ENCODE peak calls at places on chromosomes 1 and 21, in six cellular contexts. One of them, this sample, is unnamed.

GRCh38 chr21:15272591-15272990 is 207.8 kb upstream of the NRIP1 start:
- DNase-seq in K562: no peak
- DNase-seq in sigmoid colon: no peak
- DNase-seq in IMR-90: no peak
- DNase-seq in gastrocnemius medialis: no peak
- DNase-seq in heart left ventricle: no peak
- DNase-seq in this sample: no peak

GRCh38 chr1:72439036-72439435 is 156.7 kb upstream of the NEGR1 start:
- DNase-seq in K562: no peak
- DNase-seq in sigmoid colon: no peak
- DNase-seq in IMR-90: peak
- DNase-seq in gastrocnemius medialis: no peak
- DNase-seq in heart left ventricle: no peak
- DNase-seq in this sample: no peak

GRCh38 chr1:20476260-20477038 is 9.6 kb downstream of the CAMK2N1 start:
- DNase-seq in K562: peak
- DNase-seq in sigmoid colon: no peak
- DNase-seq in IMR-90: no peak
- DNase-seq in gastrocnemius medialis: no peak
- DNase-seq in heart left ventricle: peak
- DNase-seq in this sample: peak

GRCh38 chr1:172654535-172654934 is 4.4 kb upstream of the FASLG start:
- DNase-seq in K562: no peak
- DNase-seq in sigmoid colon: no peak
- DNase-seq in IMR-90: peak
- DNase-seq in gastrocnemius medialis: no peak
- DNase-seq in heart left ventricle: no peak
- DNase-seq in this sample: no peak

GRCh38 chr1:160307455-160307854 is 22.5 kb upstream of the PEX19 start:
- DNase-seq in K562: no peak
- DNase-seq in sigmoid colon: no peak
- DNase-seq in IMR-90: no peak
- DNase-seq in gastrocnemius medialis: no peak
- DNase-seq in heart left ventricle: no peak
- DNase-seq in this sample: no peak

GRCh38 chr1:25022361-25023189 is 92.5 kb upstream of the RUNX3 start:
- DNase-seq in K562: no peak
- DNase-seq in sigmoid colon: peak
- DNase-seq in IMR-90: peak
- DNase-seq in gastrocnemius medialis: peak
- DNase-seq in heart left ventricle: peak
- DNase-seq in this sample: peak

GRCh38 chr1:162541619-162542141 is 19.8 kb upstream of the UAP1 start:
- DNase-seq in K562: no peak
- DNase-seq in sigmoid colon: peak
- DNase-seq in IMR-90: peak
- DNase-seq in gastrocnemius medialis: no peak
- DNase-seq in heart left ventricle: peak
- DNase-seq in this sample: peak

GRCh38 chr1:156754219-156754618 is 2.7 kb upstream of the HDGF start:
- DNase-seq in K562: no peak
- DNase-seq in sigmoid colon: no peak
- DNase-seq in IMR-90: no peak
- DNase-seq in gastrocnemius medialis: no peak
- DNase-seq in heart left ventricle: no peak
- DNase-seq in this sample: no peak

GRCh38 chr1:51840182-51840581 is 38.3 kb downstream of the NRDC start:
- DNase-seq in K562: no peak
- DNase-seq in sigmoid colon: no peak
- DNase-seq in IMR-90: no peak
- DNase-seq in gastrocnemius medialis: no peak
- DNase-seq in heart left ventricle: no peak
- DNase-seq in this sample: no peak

GRCh38 chr1:165259236-165259635 is 97.3 kb downstream of the LMX1A start:
- DNase-seq in K562: no peak
- DNase-seq in sigmoid colon: no peak
- DNase-seq in IMR-90: no peak
- DNase-seq in gastrocnemius medialis: no peak
- DNase-seq in heart left ventricle: no peak
- DNase-seq in this sample: no peak

GRCh38 chr1:24725209-24725651 is 20.0 kb upstream of the CLIC4 start:
- DNase-seq in K562: no peak
- DNase-seq in sigmoid colon: no peak
- DNase-seq in IMR-90: peak
- DNase-seq in gastrocnemius medialis: no peak
- DNase-seq in heart left ventricle: no peak
- DNase-seq in this sample: no peak

GRCh38 chr1:18120638-18121037 is 13.0 kb downstream of the IGSF21 start:
- DNase-seq in K562: no peak
- DNase-seq in sigmoid colon: no peak
- DNase-seq in IMR-90: no peak
- DNase-seq in gastrocnemius medialis: no peak
- DNase-seq in heart left ventricle: no peak
- DNase-seq in this sample: no peak

GRCh38 chr1:113593550-113594288 is 165.6 kb downstream of the PHTF1 start:
- DNase-seq in K562: no peak
- DNase-seq in sigmoid colon: no peak
- DNase-seq in IMR-90: peak
- DNase-seq in gastrocnemius medialis: no peak
- DNase-seq in heart left ventricle: no peak
- DNase-seq in this sample: no peak

GRCh38 chr1:232426801-232427200 is 203.1 kb downstream of the SIPA1L2 start:
- DNase-seq in K562: no peak
- DNase-seq in sigmoid colon: no peak
- DNase-seq in IMR-90: peak
- DNase-seq in gastrocnemius medialis: no peak
- DNase-seq in heart left ventricle: no peak
- DNase-seq in this sample: no peak

GRCh38 chr1:64117492-64117891 is 85.9 kb upstream of the UBE2U start:
- DNase-seq in K562: no peak
- DNase-seq in sigmoid colon: no peak
- DNase-seq in IMR-90: no peak
- DNase-seq in gastrocnemius medialis: no peak
- DNase-seq in heart left ventricle: no peak
- DNase-seq in this sample: no peak

GRCh38 chr1:94118471-94118870 is 2.5 kb downstream of the ABCA4 start:
- DNase-seq in K562: no peak
- DNase-seq in sigmoid colon: no peak
- DNase-seq in IMR-90: no peak
- DNase-seq in gastrocnemius medialis: no peak
- DNase-seq in heart left ventricle: no peak
- DNase-seq in this sample: no peak

GRCh38 chr1:94927405-94928175 is 680 bp upstream of the CNN3 start:
- DNase-seq in K562: no peak
- DNase-seq in sigmoid colon: no peak
- DNase-seq in IMR-90: peak
- DNase-seq in gastrocnemius medialis: no peak
- DNase-seq in heart left ventricle: no peak
- DNase-seq in this sample: peak

GRCh38 chr1:213905315-213905714 is 82.5 kb upstream of the PROX1 start:
- DNase-seq in K562: no peak
- DNase-seq in sigmoid colon: no peak
- DNase-seq in IMR-90: no peak
- DNase-seq in gastrocnemius medialis: no peak
- DNase-seq in heart left ventricle: peak
- DNase-seq in this sample: no peak

GRCh38 chr1:32249831-32250525 is 1.1 kb upstream of the LCK start:
- DNase-seq in K562: peak
- DNase-seq in sigmoid colon: peak
- DNase-seq in IMR-90: peak
- DNase-seq in gastrocnemius medialis: no peak
- DNase-seq in heart left ventricle: peak
- DNase-seq in this sample: no peak
- TF ChIP-seq POLR2A in K562: no peak
- TF ChIP-seq POLR2A in sigmoid colon: no peak
- TF ChIP-seq POLR2A in IMR-90: no peak
- TF ChIP-seq POLR2A in gastrocnemius medialis: no peak
- TF ChIP-seq POLR2A in heart left ventricle: no peak
- TF ChIP-seq POLR2A in this sample: no peak

GRCh38 chr21:44801468-44802395 is at the start of gene UBE2G2:
- DNase-seq in K562: peak
- DNase-seq in sigmoid colon: peak
- DNase-seq in IMR-90: peak
- DNase-seq in gastrocnemius medialis: peak
- DNase-seq in heart left ventricle: peak
- DNase-seq in this sample: peak
- TF ChIP-seq CTCF in K562: no peak
- TF ChIP-seq CTCF in sigmoid colon: no peak
- TF ChIP-seq CTCF in IMR-90: no peak
- TF ChIP-seq CTCF in gastrocnemius medialis: no peak
- TF ChIP-seq CTCF in heart left ventricle: peak
- TF ChIP-seq CTCF in this sample: no peak

GRCh38 chr1:4796999-4797375 is 142.6 kb downstream of the AJAP1 start:
- DNase-seq in K562: no peak
- DNase-seq in sigmoid colon: no peak
- DNase-seq in IMR-90: no peak
- DNase-seq in gastrocnemius medialis: no peak
- DNase-seq in heart left ventricle: no peak
- DNase-seq in this sample: no peak

GRCh38 chr1:4803335-4803734 is 148.9 kb downstream of the AJAP1 start:
- DNase-seq in K562: no peak
- DNase-seq in sigmoid colon: no peak
- DNase-seq in IMR-90: no peak
- DNase-seq in gastrocnemius medialis: no peak
- DNase-seq in heart left ventricle: no peak
- DNase-seq in this sample: no peak

GRCh38 chr1:4797429-4797828 is 143.0 kb downstream of the AJAP1 start:
- DNase-seq in K562: no peak
- DNase-seq in sigmoid colon: no peak
- DNase-seq in IMR-90: no peak
- DNase-seq in gastrocnemius medialis: no peak
- DNase-seq in heart left ventricle: no peak
- DNase-seq in this sample: no peak

GRCh38 chr1:4802024-4802423 is 147.6 kb downstream of the AJAP1 start:
- DNase-seq in K562: no peak
- DNase-seq in sigmoid colon: no peak
- DNase-seq in IMR-90: no peak
- DNase-seq in gastrocnemius medialis: no peak
- DNase-seq in heart left ventricle: no peak
- DNase-seq in this sample: no peak

GRCh38 chr1:4801192-4801924 is 146.9 kb downstream of the AJAP1 start:
- DNase-seq in K562: no peak
- DNase-seq in sigmoid colon: peak
- DNase-seq in IMR-90: no peak
- DNase-seq in gastrocnemius medialis: peak
- DNase-seq in heart left ventricle: peak
- DNase-seq in this sample: peak
- TF ChIP-seq POLR2A in K562: no peak
- TF ChIP-seq POLR2A in sigmoid colon: no peak
- TF ChIP-seq POLR2A in IMR-90: no peak
- TF ChIP-seq POLR2A in gastrocnemius medialis: no peak
- TF ChIP-seq POLR2A in heart left ventricle: no peak
- TF ChIP-seq POLR2A in this sample: no peak

DNA sequence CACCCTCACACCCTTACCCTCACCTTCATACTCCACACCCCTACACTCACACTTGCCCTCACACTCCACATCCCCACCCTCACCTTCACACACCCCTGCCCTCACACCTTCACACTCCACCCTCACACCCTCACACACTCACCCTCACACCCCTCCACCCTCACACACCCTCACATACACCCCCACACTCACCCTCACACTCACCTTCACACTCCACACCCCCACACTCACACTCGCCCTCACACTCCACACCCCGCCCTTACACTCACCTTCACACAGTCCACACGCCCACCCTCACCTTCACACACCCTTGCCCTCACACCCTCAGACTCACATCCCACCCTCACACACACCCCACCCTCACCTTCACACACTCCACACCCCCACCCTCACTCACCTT is 43.6 kb upstream of the EDN2 start:
- DNase-seq in K562: no peak
- DNase-seq in sigmoid colon: peak
- DNase-seq in IMR-90: no peak
- DNase-seq in gastrocnemius medialis: no peak
- DNase-seq in heart left ventricle: no peak
- DNase-seq in this sample: no peak
- TF ChIP-seq CTCF in K562: no peak
- TF ChIP-seq CTCF in sigmoid colon: no peak
- TF ChIP-seq CTCF in IMR-90: no peak
- TF ChIP-seq CTCF in gastrocnemius medialis: no peak
- TF ChIP-seq CTCF in heart left ventricle: no peak
- TF ChIP-seq CTCF in this sample: no peak

GRCh38 chr1:167738158-167738557 is 16.4 kb downstream of the MPZL1 start:
- DNase-seq in K562: no peak
- DNase-seq in sigmoid colon: no peak
- DNase-seq in IMR-90: peak
- DNase-seq in gastrocnemius medialis: no peak
- DNase-seq in heart left ventricle: no peak
- DNase-seq in this sample: no peak

GRCh38 chr1:167734227-167734626 is 12.4 kb downstream of the MPZL1 start:
- DNase-seq in K562: no peak
- DNase-seq in sigmoid colon: no peak
- DNase-seq in IMR-90: no peak
- DNase-seq in gastrocnemius medialis: no peak
- DNase-seq in heart left ventricle: no peak
- DNase-seq in this sample: no peak

GRCh38 chr1:167737169-167737568 is 15.4 kb downstream of the MPZL1 start:
- DNase-seq in K562: no peak
- DNase-seq in sigmoid colon: no peak
- DNase-seq in IMR-90: no peak
- DNase-seq in gastrocnemius medialis: no peak
- DNase-seq in heart left ventricle: no peak
- DNase-seq in this sample: no peak

GRCh38 chr1:167739752-167740151 is 18.0 kb downstream of the MPZL1 start:
- DNase-seq in K562: no peak
- DNase-seq in sigmoid colon: no peak
- DNase-seq in IMR-90: no peak
- DNase-seq in gastrocnemius medialis: no peak
- DNase-seq in heart left ventricle: no peak
- DNase-seq in this sample: no peak

GRCh38 chr1:167734841-167735240 is 13.1 kb downstream of the MPZL1 start:
- DNase-seq in K562: no peak
- DNase-seq in sigmoid colon: no peak
- DNase-seq in IMR-90: no peak
- DNase-seq in gastrocnemius medialis: no peak
- DNase-seq in heart left ventricle: no peak
- DNase-seq in this sample: no peak
- TF ChIP-seq POLR2A in K562: no peak
- TF ChIP-seq POLR2A in sigmoid colon: no peak
- TF ChIP-seq POLR2A in IMR-90: no peak
- TF ChIP-seq POLR2A in gastrocnemius medialis: no peak
- TF ChIP-seq POLR2A in heart left ventricle: no peak
- TF ChIP-seq POLR2A in this sample: no peak

DNA sequence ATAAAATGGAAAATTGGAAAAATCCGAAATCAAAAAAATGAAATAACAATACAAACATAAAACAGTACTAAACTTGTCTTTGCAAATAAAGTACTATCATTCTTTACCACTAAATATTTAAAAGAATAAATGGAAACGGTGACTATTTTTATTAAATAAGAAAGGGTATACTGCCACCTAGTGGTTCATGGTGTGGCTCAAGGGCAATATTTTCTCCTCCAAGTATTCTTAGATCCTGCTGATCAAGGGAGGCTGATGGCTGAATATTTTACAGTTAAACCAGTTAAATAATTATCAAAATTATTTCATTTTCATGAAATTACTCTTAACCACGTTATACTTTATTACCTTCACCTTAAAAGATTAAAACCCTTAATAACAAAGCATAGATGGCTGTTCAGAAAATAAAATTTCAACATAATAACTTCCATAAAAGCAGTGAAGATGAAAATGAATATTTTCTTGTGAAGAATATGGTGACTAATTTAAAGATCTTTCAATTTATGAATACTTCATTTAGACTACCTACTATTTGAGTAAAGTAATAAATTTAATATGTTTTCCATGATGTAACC is 1793.9 kb downstream of the NCAM2 start:
- DNase-seq in K562: peak
- DNase-seq in sigmoid colon: no peak
- DNase-seq in IMR-90: peak
- DNase-seq in gastrocnemius medialis: no peak
- DNase-seq in heart left ventricle: no peak
- DNase-seq in this sample: peak
- TF ChIP-seq CTCF in K562: peak
- TF ChIP-seq CTCF in sigmoid colon: no peak
- TF ChIP-seq CTCF in IMR-90: peak
- TF ChIP-seq CTCF in gastrocnemius medialis: peak
- TF ChIP-seq CTCF in heart left ventricle: peak
- TF ChIP-seq CTCF in this sample: peak